ENCODE peak calls at places on chromosomes 1 and 21, in four cellular contexts. I, O, U and R are unnamed samples.
A peak's percentile ranks its signal among the peaks of the same experiment; 100 is the strongest.

GRCh38 chr1:65825736-65826135 is 33.0 kb downstream of the PDE4B start:
- DNase-seq in I (no peak), O (no peak), U (no peak), R (peak; percentile 44)

GRCh38 chr1:84632975-84633427 is 57.3 kb downstream of the SSX2IP start:
- DNase-seq in I (peak; percentile 48), O (no peak), U (no peak), R (peak; percentile 59)

GRCh38 chr1:219027161-219027673 is 146.5 kb upstream of the LYPLAL1 start:
- DNase-seq in I (no peak), O (no peak), U (no peak), R (no peak)

GRCh38 chr1:175865041-175865766 is 121.8 kb upstream of the TNR start:
- DNase-seq in I (no peak), O (no peak), U (no peak), R (no peak)

GRCh38 chr1:168083456-168084325 is 53.0 kb downstream of the GPR161 start:
- DNase-seq in I (no peak), O (no peak), U (no peak), R (no peak)

GRCh38 chr21:15839601-15840000 is 109.8 kb downstream of the USP25 start:
- DNase-seq in I (no peak), O (no peak), U (no peak), R (peak; percentile 35)

GRCh38 chr1:106022312-106022902 is 1034.1 kb upstream of the PRMT6 start:
- DNase-seq in I (no peak), O (no peak), U (no peak), R (peak; percentile 8)

GRCh38 chr1:43687301-43688108 is 19.8 kb upstream of the ST3GAL3 start:
- DNase-seq in I (no peak), O (no peak), U (no peak), R (no peak)

GRCh38 chr1:240946926-240947325 is 335.0 kb upstream of the GREM2 start:
- DNase-seq in I (peak; percentile 55), O (no peak), U (no peak), R (peak; percentile 30)

GRCh38 chr1:216014046-216014445 is 409.2 kb downstream of the USH2A start:
- DNase-seq in I (no peak), O (no peak), U (no peak), R (no peak)

GRCh38 chr1:207818971-207819451 is 67.2 kb downstream of the CD46 start:
- DNase-seq in I (peak; percentile 75), O (no peak), U (no peak), R (no peak)

GRCh38 chr21:31255036-31255435 is 89.0 kb downstream of the TIAM1 start:
- DNase-seq in I (no peak), O (no peak), U (no peak), R (no peak)

GRCh38 chr21:15063821-15064575 is 802 bp downstream of the NRIP1 start:
- DNase-seq in I (peak; percentile 69), O (no peak), U (no peak), R (peak; percentile 48)

GRCh38 chr1:10659646-10660540 is 136.6 kb downstream of the CASZ1 start:
- DNase-seq in I (no peak), O (no peak), U (no peak), R (no peak)